ENCODE peak calls at places on chromosomes 5 and 9, in six cellular contexts. K is psoas muscle; R is activated CD4-positive, alpha-beta T cell treated with anti-CD3 and anti-CD28 coated beads for 24 hours; G is NCI-H774; D is stimulated activated CD8-positive, alpha-beta memory T cell treated with anti-CD3 and anti-CD28 coated beads, Interleukin-15, amount 100 ng/mL, for 4 hours; C is activated CD8-positive, alpha-beta memory T cell treated with anti-CD3 and anti-CD28 coated beads, Interleukin-2, amount 50 U/mL, for 48 hours. N is an unnamed sample.

GRCh38 chr5:16889972-16890519 is 46.0 kb downstream of the MYO10 start:
- DNase-seq in C (no peak), R (no peak), K (no peak), G (no peak), D (no peak), N (no peak)

GRCh38 chr5:150434502-150434901 is 15.0 kb downstream of the RPS14 start:
- DNase-seq in D (no peak), C (no peak), K (no peak), R (no peak), G (no peak), N (no peak)

GRCh38 chr9:78278177-78278777 is 18.6 kb upstream of the PSAT1 start:
- DNase-seq in D (no peak), R (no peak), G (no peak), K (no peak), C (no peak), N (no peak)

GRCh38 chr5:134227259-134227658 is 1.4 kb upstream of the PPP2CA start:
- DNase-seq in G (peak; percentile 4), R (no peak), K (no peak), C (no peak), D (no peak), N (no peak)

GRCh38 chr5:80225189-80225588 is 30.7 kb downstream of the SERINC5 start:
- DNase-seq in R (no peak), K (no peak), G (no peak), C (no peak), D (no peak), N (no peak)

GRCh38 chr9:38142201-38142600 is 73.2 kb upstream of the SHB start:
- DNase-seq in D (no peak), K (no peak), R (no peak), G (no peak), C (no peak), N (no peak)

GRCh38 chr9:72680593-72681317 is 159.3 kb downstream of the TMC1 start:
- DNase-seq in R (no peak), D (no peak), C (no peak), K (no peak), G (peak; percentile 63), N (no peak)

GRCh38 chr5:170312666-170313065 is 15.1 kb upstream of the LCP2 start:
- DNase-seq in G (no peak), K (no peak), C (peak; percentile 73), D (peak; percentile 79), R (peak; percentile 48), N (no peak)

GRCh38 chr5:180169246-180170110 is 39.5 kb downstream of the RASGEF1C start:
- DNase-seq in R (no peak), D (no peak), K (no peak), G (no peak), C (no peak), N (no peak)

GRCh38 chr5:94613583-94613982 is 4.8 kb downstream of the KIAA0825 start:
- DNase-seq in R (no peak), K (no peak), G (peak; percentile 46), C (no peak), D (no peak), N (no peak)

GRCh38 chr5:29089591-29090141 is 2051.3 kb upstream of the CDH9 start:
- DNase-seq in G (no peak), K (no peak), R (no peak), C (no peak), D (no peak), N (peak; percentile 3)

GRCh38 chr5:150155258-150156032 is at the start of gene PDGFRB:
- DNase-seq in D (peak; percentile 10), C (peak; percentile 68), R (no peak), K (peak; percentile 94), G (peak; percentile 9), N (peak; percentile 82)

GRCh38 chr9:129184743-129185142 is 6.7 kb upstream of the IER5L start:
- DNase-seq in R (no peak), C (no peak), K (no peak), D (no peak), G (no peak), N (no peak)

GRCh38 chr5:151592855-151593408 is 1.8 kb upstream of the FAT2 start:
- DNase-seq in D (no peak), R (no peak), C (no peak), K (no peak), G (no peak), N (no peak)

GRCh38 chr5:175682664-175683063 is 24.8 kb downstream of the HRH2 start:
- DNase-seq in D (no peak), C (no peak), R (no peak), K (peak; percentile 30), G (no peak), N (no peak)

GRCh38 chr5:122311400-122311887 is 593 bp upstream of the SNCAIP start:
- DNase-seq in K (no peak), G (no peak), C (no peak), R (no peak), D (no peak), N (no peak)

GRCh38 chr5:123176224-123176937 is 87.3 kb downstream of the PRDM6 start:
- DNase-seq in G (no peak), K (no peak), D (no peak), R (no peak), C (no peak), N (no peak)

GRCh38 chr5:97245371-97245770 is 62.3 kb upstream of the RIOK2 start:
- DNase-seq in G (no peak), K (no peak), R (no peak), C (no peak), D (no peak), N (no peak)

GRCh38 chr9:14326264-14326826 is 12.4 kb upstream of the NFIB start:
- DNase-seq in K (no peak), R (no peak), G (peak; percentile 99), D (no peak), C (no peak), N (no peak)

GRCh38 chr5:77906806-77907205 is 130.7 kb upstream of the TBCA start:
- DNase-seq in D (no peak), R (no peak), K (no peak), G (no peak), C (no peak), N (no peak)

GRCh38 chr9:126690431-126691051 is 76.8 kb downstream of the LMX1B start:
- DNase-seq in R (peak; percentile 57), D (no peak), G (peak; percentile 49), K (peak; percentile 46), C (peak; percentile 87), N (peak; percentile 85)

GRCh38 chr5:20231040-20231439 is 243.0 kb upstream of the CDH18 start:
- DNase-seq in G (no peak), R (no peak), K (no peak), C (no peak), D (no peak), N (no peak)

GRCh38 chr5:155689403-155689802 is 637.6 kb upstream of the SGCD start:
- DNase-seq in R (no peak), C (no peak), K (no peak), G (peak; percentile 50), D (no peak), N (no peak)

GRCh38 chr5:140214831-140215230 is 39.8 kb downstream of the CYSTM1 start:
- DNase-seq in R (no peak), K (peak; percentile 87), C (no peak), D (no peak), G (no peak), N (no peak)

GRCh38 chr9:83154087-83154736 is 91.3 kb upstream of the RASEF start:
- DNase-seq in K (no peak), R (no peak), C (no peak), G (no peak), D (no peak), N (no peak)

GRCh38 chr5:178274826-178275537 is 42.4 kb upstream of the PHYKPL start:
- DNase-seq in G (no peak), R (no peak), K (peak; percentile 9), D (no peak), C (no peak), N (no peak)

GRCh38 chr9:92968081-92968480 is 20.8 kb downstream of the FGD3 start:
- DNase-seq in K (no peak), C (peak; percentile 61), D (no peak), G (no peak), R (no peak), N (no peak)

GRCh38 chr9:16223074-16223871 is 647.2 kb downstream of the BNC2 start:
- DNase-seq in K (no peak), R (no peak), D (no peak), C (no peak), G (no peak), N (no peak)

GRCh38 chr5:80704221-80704620 is 49.4 kb upstream of the DHFR start:
- DNase-seq in K (no peak), C (no peak), D (no peak), G (no peak), R (no peak), N (no peak)

GRCh38 chr9:137959641-137960411 is 82.2 kb downstream of the CACNA1B start:
- DNase-seq in G (no peak), C (no peak), D (no peak), R (no peak), K (no peak), N (no peak)

GRCh38 chr9:71364196-71364955 is 243.0 kb upstream of the TRPM3 start:
- DNase-seq in K (no peak), G (no peak), D (no peak), C (no peak), R (no peak), N (no peak)

GRCh38 chr5:88925692-88926490 is 42.9 kb upstream of the MEF2C start:
- DNase-seq in G (no peak), K (no peak), R (no peak), D (no peak), C (no peak), N (no peak)

GRCh38 chr5:105407190-105407589 is 1844.6 kb upstream of the NUDT12 start:
- DNase-seq in K (no peak), G (no peak), R (no peak), D (no peak), C (no peak), N (no peak)

GRCh38 chr5:181164076-181164952 is 16.9 kb downstream of the OR2V2 start:
- DNase-seq in C (peak; percentile 78), G (no peak), R (no peak), K (no peak), D (no peak), N (no peak)

GRCh38 chr9:35051069-35051967 is 21.1 kb downstream of the VCP start:
- DNase-seq in D (peak; percentile 22), G (no peak), R (peak; percentile 28), C (peak; percentile 65), K (peak; percentile 70), N (peak; percentile 53)

GRCh38 chr9:116174347-116174746 is 20.8 kb downstream of the PAPPA start:
- DNase-seq in D (no peak), R (no peak), K (no peak), G (no peak), C (no peak), N (no peak)

GRCh38 chr9:113160571-113160970 is 9.8 kb downstream of the SLC31A2 start:
- DNase-seq in C (no peak), K (no peak), R (no peak), G (no peak), D (no peak), N (no peak)

GRCh38 chr5:150582281-150582791 is 58.1 kb upstream of the SYNPO start:
- DNase-seq in K (no peak), D (no peak), G (no peak), R (no peak), C (no peak), N (no peak)

GRCh38 chr5:173328896-173329369 is 719 bp upstream of the STC2 start:
- DNase-seq in D (no peak), G (no peak), K (no peak), C (peak; percentile 77), R (no peak), N (peak; percentile 45)

N was measured in GM13977.